ENCODE peak calls at places on chromosomes 16 and 17, in six cellular contexts. W is BE2C, C is Right ventricle myocardium superior, F is midbrain, I is tibial artery, Y is GM23338. R is an unnamed sample.

GRCh38 chr17:47145351-47145750 is 43.7 kb downstream of the CDC27 start:
- DNase-seq in I (no peak), Y (peak; percentile 69), W (no peak), C (no peak), F (no peak), R (no peak)

GRCh38 chr17:74928786-74929185 is 4.7 kb downstream of the OTOP2 start:
- DNase-seq in C (no peak), F (no peak), Y (no peak), W (no peak), I (no peak), R (no peak)

GRCh38 chr16:31333686-31334649 is 21.0 kb upstream of the ITGAX start:
- DNase-seq in F (no peak), Y (peak; percentile 71), I (no peak), W (no peak), C (no peak), R (no peak)

GRCh38 chr17:27888072-27888471 is 5.1 kb downstream of the LYRM9 start:
- DNase-seq in W (no peak), C (no peak), I (no peak), Y (no peak), F (no peak), R (no peak)

GRCh38 chr17:5381542-5381941 is 37.9 kb downstream of the NUP88 start:
- DNase-seq in Y (no peak), C (no peak), I (no peak), W (no peak), F (no peak), R (no peak)

GRCh38 chr16:80694950-80695471 is 109.4 kb downstream of the CDYL2 start:
- DNase-seq in I (no peak), W (no peak), Y (no peak), F (no peak), C (no peak), R (no peak)

GRCh38 chr16:87317766-87318121 is 552 bp upstream of the C16orf95 start:
- DNase-seq in Y (peak; percentile 47), F (peak; percentile 52), W (peak; percentile 44), I (peak; percentile 86), C (peak; percentile 69), R (no peak)

GRCh38 chr17:47323382-47324223 is at the start of gene EFCAB13:
- DNase-seq in I (peak; percentile 94), W (peak; percentile 96), C (peak; percentile 95), F (peak; percentile 28), Y (peak; percentile 96), R (peak; percentile 87)

GRCh38 chr16:14219983-14220382 is 148.9 kb downstream of the MRTFB start:
- DNase-seq in F (no peak), W (no peak), I (no peak), C (no peak), Y (peak; percentile 34), R (no peak)